ENCODE peak calls at places on chromosomes 6 and 20, in nine cellular contexts. O is lung, K is transverse colon, A is heart left ventricle, B is Panc1, Z is A549, I is adrenal gland, D is tibial nerve, S is fibroblast of mammary gland. R is an unnamed sample.

GRCh38 chr20:35821807-35822242 is 50.0 kb downstream of the PHF20 start:
- DNase-seq in A (no peak), S (peak), B (no peak), K (no peak), D (no peak), Z (no peak), O (no peak), I (no peak), R (peak)

GRCh38 chr6:4776967-4777925 is 1.0 kb downstream of the CDYL start:
- DNase-seq in S (peak), D (peak), I (peak), O (no peak), A (no peak), B (no peak), K (peak), Z (no peak), R (peak)

GRCh38 chr20:44463466-44463865 is 12.2 kb upstream of the TTPAL start:
- DNase-seq in Z (no peak), D (no peak), I (no peak), A (no peak), O (no peak), B (no peak), K (no peak), S (no peak), R (no peak)

GRCh38 chr20:4681971-4682370 is 39.7 kb upstream of the PRND start:
- DNase-seq in Z (no peak), S (peak), A (no peak), D (no peak), B (no peak), K (no peak), O (no peak), I (no peak), R (peak)

GRCh38 chr20:35431621-35432429 is 6.2 kb downstream of the GDF5 start:
- DNase-seq in K (no peak), I (no peak), O (no peak), Z (no peak), B (no peak), S (no peak), A (no peak), D (no peak), R (no peak)

GRCh38 chr20:58715709-58716475 is 23.3 kb downstream of the NPEPL1 start:
- DNase-seq in B (no peak), I (no peak), A (peak), S (no peak), D (no peak), Z (no peak), O (peak), K (no peak), R (no peak)

GRCh38 chr20:43833511-43834395 is 80.9 kb upstream of the TOX2 start:
- DNase-seq in A (no peak), Z (no peak), D (no peak), S (no peak), O (no peak), K (no peak), B (no peak), I (no peak), R (no peak)

GRCh38 chr6:55578537-55579363 is at the start of gene HMGCLL1:
- DNase-seq in S (no peak), O (peak), I (no peak), B (no peak), K (peak), Z (peak), A (peak), D (no peak), R (no peak)

GRCh38 chr6:165636415-165637048 is 26.5 kb downstream of the PDE10A start:
- DNase-seq in I (no peak), B (no peak), O (no peak), A (no peak), D (no peak), K (no peak), Z (no peak), S (no peak), R (peak)

GRCh38 chr6:38371312-38371672 is 268.4 kb downstream of the BTBD9 start:
- DNase-seq in I (peak), D (no peak), O (no peak), S (no peak), K (no peak), B (no peak), A (no peak), Z (no peak), R (no peak)

GRCh38 chr6:68238097-68238597 is 396.9 kb upstream of the ADGRB3 start:
- DNase-seq in B (no peak), A (no peak), Z (no peak), K (no peak), S (peak), D (no peak), O (no peak), I (no peak), R (peak)

GRCh38 chr20:62122659-62123449 is 579 bp downstream of the LSM14B start:
- DNase-seq in Z (no peak), S (peak), K (peak), O (peak), I (peak), D (no peak), A (no peak), B (no peak), R (peak)

GRCh38 chr6:79946773-79947190 is 571 bp downstream of the ELOVL4 start:
- DNase-seq in D (no peak), S (peak), K (no peak), Z (peak), I (peak), A (no peak), B (no peak), O (no peak), R (peak)

GRCh38 chr20:63737940-63738686 is 1.5 kb upstream of the SLC2A4RG start:
- DNase-seq in I (peak), S (no peak), O (no peak), D (no peak), B (no peak), A (peak), K (peak), Z (no peak), R (no peak)

GRCh38 chr6:170042086-170042485 is 248.8 kb downstream of the DLL1 start:
- DNase-seq in B (no peak), S (no peak), K (no peak), Z (no peak), O (no peak), A (no peak), I (no peak), D (no peak), R (no peak)

DNA sequence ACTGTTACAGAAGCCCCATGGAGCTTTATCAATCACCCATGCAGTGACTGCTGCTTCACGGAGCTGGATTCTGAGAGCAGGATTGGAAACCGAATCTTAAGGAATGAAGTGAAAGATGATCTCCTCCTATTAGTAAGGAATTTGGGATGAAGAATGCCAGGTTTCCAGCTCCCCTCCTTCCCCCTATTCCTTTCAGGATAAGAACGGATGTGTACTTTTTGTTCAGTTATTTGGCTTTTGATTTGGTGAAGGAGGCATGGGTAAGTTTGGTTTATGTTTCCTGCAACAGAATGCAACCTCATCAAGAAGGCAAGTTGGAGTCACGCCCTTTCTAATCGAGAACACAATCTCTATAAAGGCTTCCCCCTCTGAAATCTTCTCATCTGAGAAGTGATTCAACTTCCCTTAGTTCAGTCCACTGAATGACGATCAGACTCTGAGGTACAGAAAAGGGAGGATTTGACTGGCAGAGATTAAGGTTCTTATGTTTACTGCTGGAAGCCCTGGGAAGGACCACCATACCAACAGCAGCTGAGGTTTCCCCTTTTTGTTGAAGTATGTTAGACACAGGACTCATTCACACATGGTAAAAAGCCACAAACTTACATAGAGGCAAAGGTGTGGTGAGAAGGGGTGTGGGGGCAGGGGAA is 5.5 kb downstream of the ELMO2 start:
- DNase-seq in Z (no peak), B (no peak), D (no peak), I (no peak), K (no peak), A (no peak), S (peak), O (no peak), R (peak)
- H3K4me3 ChIP-seq in Z (no peak), B (no peak), D (no peak), I (no peak), K (no peak), A (no peak), S (peak), O (no peak), R (peak)

DNA sequence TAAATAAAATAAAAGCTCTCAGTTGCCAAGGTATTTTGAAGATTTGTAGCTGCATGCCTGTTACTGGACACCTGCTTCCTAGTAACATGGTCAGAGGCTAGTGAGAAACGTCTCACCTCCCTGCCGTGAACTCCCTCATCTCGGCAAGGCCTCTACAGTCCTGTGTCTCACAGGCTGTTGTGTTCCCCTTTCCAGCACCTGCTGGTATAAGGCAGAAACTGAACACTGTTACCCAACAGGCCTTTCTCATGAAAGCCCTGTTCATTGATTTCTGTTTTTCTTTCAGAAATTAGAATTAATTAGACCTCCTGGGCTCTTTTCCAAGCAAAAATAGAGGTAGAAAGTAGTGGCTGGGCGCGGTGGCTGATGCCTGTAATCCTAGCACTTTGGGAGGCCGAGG is 17.6 kb upstream of the SRSF3 start:
- DNase-seq in D (no peak), A (no peak), S (no peak), K (no peak), B (no peak), Z (no peak), I (no peak), O (no peak), R (no peak)
- TF ChIP-seq CTCF in D (no peak), A (no peak), S (no peak), K (no peak), B (no peak), Z (no peak), I (no peak), O (no peak), R (no peak)

GRCh38 chr6:27213544-27214125 is 33.9 kb upstream of the PRSS16 start:
- DNase-seq in B (no peak), I (no peak), K (no peak), O (no peak), Z (peak), D (no peak), S (peak), A (no peak), R (peak)
- H3K4me3 ChIP-seq in B (peak), I (no peak), K (no peak), O (no peak), Z (peak), D (no peak), S (peak), A (no peak), R (no peak)

DNA sequence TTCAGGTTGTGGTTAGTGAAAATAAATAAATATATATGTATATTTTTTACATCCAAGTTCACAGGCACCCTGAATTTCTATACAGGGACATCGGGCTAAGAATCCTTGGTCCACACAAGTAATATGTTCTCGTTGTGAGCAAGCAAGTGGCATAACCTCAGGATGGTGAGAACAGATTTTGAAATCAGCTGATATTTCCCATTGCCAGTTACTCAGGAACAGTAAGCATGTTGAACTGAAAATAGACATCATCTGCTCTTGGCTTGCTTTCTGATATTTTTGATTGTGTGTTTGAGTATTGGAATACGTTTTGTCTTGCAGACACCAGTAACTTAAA is 87.7 kb downstream of the TRMT6 start:
- DNase-seq in Z (no peak), O (no peak), A (no peak), K (no peak), D (no peak), S (no peak), I (no peak), B (no peak), R (no peak)
- TF ChIP-seq CTCF in Z (no peak), O (no peak), A (no peak), K (no peak), D (no peak), S (no peak), I (no peak), B (no peak), R (no peak)

DNA sequence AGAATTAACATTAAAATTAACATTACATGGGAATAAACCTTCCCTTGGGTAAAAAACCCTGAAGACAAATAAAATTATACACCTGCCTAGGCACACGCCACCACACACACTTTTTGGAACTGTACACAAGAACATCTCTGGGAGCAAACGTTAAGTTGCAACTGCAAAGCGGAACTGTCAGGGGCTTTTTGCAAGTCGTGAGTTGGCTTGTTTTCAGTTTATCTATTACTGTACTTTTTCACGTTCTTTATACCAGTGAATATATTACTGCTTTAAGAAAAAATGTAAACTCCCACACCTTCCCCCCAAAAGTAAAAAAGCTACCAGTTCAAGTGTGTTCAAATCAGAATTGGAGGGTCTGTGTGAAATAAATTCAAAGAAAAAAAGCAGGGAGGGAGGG is 65.5 kb upstream of the NFATC2 start:
- DNase-seq in A (no peak), Z (no peak), D (no peak), K (no peak), S (no peak), B (no peak), I (no peak), O (no peak), R (no peak)
- H3K4me3 ChIP-seq in A (no peak), Z (no peak), D (no peak), K (no peak), S (no peak), B (no peak), I (no peak), O (no peak), R (no peak)